ENCODE peak calls at places on chromosome 19, in nine cellular contexts. One of them, this sample, is unnamed.

GRCh38 chr19:30476997-30477396 is 104.8 kb downstream of the ZNF536 start:
- DNase-seq in aorta: no peak
- DNase-seq in Caco-2: no peak
- DNase-seq in ovary: no peak
- DNase-seq in kidney epithelial cell: no peak
- DNase-seq in GM23248: no peak
- DNase-seq in heart right ventricle: no peak
- DNase-seq in tibial nerve: no peak
- DNase-seq in mucosa of descending colon: no peak
- DNase-seq in this sample: no peak

GRCh38 chr19:58536852-58537798 is 6.7 kb upstream of the TRIM28 start:
- DNase-seq in aorta: no peak
- DNase-seq in Caco-2: no peak
- DNase-seq in ovary: no peak
- DNase-seq in kidney epithelial cell: no peak
- DNase-seq in GM23248: no peak
- DNase-seq in heart right ventricle: no peak
- DNase-seq in tibial nerve: no peak
- DNase-seq in mucosa of descending colon: no peak
- DNase-seq in this sample: no peak

GRCh38 chr19:41198559-41198958 is 5.5 kb downstream of the CYP2S1 start:
- DNase-seq in aorta: no peak
- DNase-seq in Caco-2: no peak
- DNase-seq in ovary: no peak
- DNase-seq in kidney epithelial cell: no peak
- DNase-seq in GM23248: no peak
- DNase-seq in heart right ventricle: no peak
- DNase-seq in tibial nerve: no peak
- DNase-seq in mucosa of descending colon: no peak
- DNase-seq in this sample: no peak

GRCh38 chr19:13044160-13044853 is 49.0 kb downstream of the NFIX start:
- DNase-seq in aorta: no peak
- DNase-seq in Caco-2: no peak
- DNase-seq in ovary: no peak
- DNase-seq in kidney epithelial cell: no peak
- DNase-seq in GM23248: peak; percentile 83
- DNase-seq in heart right ventricle: no peak
- DNase-seq in tibial nerve: no peak
- DNase-seq in mucosa of descending colon: no peak
- DNase-seq in this sample: peak; percentile 69

GRCh38 chr19:13408889-13409518 is 97.3 kb downstream of the CACNA1A start:
- DNase-seq in aorta: no peak
- DNase-seq in Caco-2: no peak
- DNase-seq in ovary: no peak
- DNase-seq in kidney epithelial cell: no peak
- DNase-seq in GM23248: no peak
- DNase-seq in heart right ventricle: no peak
- DNase-seq in tibial nerve: no peak
- DNase-seq in mucosa of descending colon: no peak
- DNase-seq in this sample: no peak

GRCh38 chr19:29516358-29516725 is 9.5 kb upstream of the VSTM2B start:
- DNase-seq in aorta: peak; percentile 37
- DNase-seq in Caco-2: no peak
- DNase-seq in ovary: no peak
- DNase-seq in kidney epithelial cell: no peak
- DNase-seq in GM23248: no peak
- DNase-seq in heart right ventricle: no peak
- DNase-seq in tibial nerve: no peak
- DNase-seq in mucosa of descending colon: no peak
- DNase-seq in this sample: no peak

GRCh38 chr19:18460900-18461299 is 23.0 kb upstream of the ISYNA1 start:
- DNase-seq in aorta: no peak
- DNase-seq in Caco-2: no peak
- DNase-seq in ovary: no peak
- DNase-seq in kidney epithelial cell: no peak
- DNase-seq in GM23248: no peak
- DNase-seq in heart right ventricle: no peak
- DNase-seq in tibial nerve: no peak
- DNase-seq in mucosa of descending colon: no peak
- DNase-seq in this sample: peak; percentile 54

GRCh38 chr19:12318782-12319413 is 14.5 kb downstream of the ZNF563 start:
- DNase-seq in aorta: no peak
- DNase-seq in Caco-2: no peak
- DNase-seq in ovary: no peak
- DNase-seq in kidney epithelial cell: no peak
- DNase-seq in GM23248: no peak
- DNase-seq in heart right ventricle: no peak
- DNase-seq in tibial nerve: no peak
- DNase-seq in mucosa of descending colon: no peak
- DNase-seq in this sample: no peak

GRCh38 chr19:4578552-4579248 is 19.2 kb upstream of the SEMA6B start:
- DNase-seq in aorta: no peak
- DNase-seq in Caco-2: no peak
- DNase-seq in ovary: no peak
- DNase-seq in kidney epithelial cell: no peak
- DNase-seq in GM23248: no peak
- DNase-seq in heart right ventricle: no peak
- DNase-seq in tibial nerve: no peak
- DNase-seq in mucosa of descending colon: no peak
- DNase-seq in this sample: no peak

GRCh38 chr19:20103091-20103501 is 25.3 kb downstream of the ZNF90 start:
- DNase-seq in aorta: no peak
- DNase-seq in Caco-2: peak; percentile 3
- DNase-seq in ovary: no peak
- DNase-seq in kidney epithelial cell: no peak
- DNase-seq in GM23248: no peak
- DNase-seq in heart right ventricle: no peak
- DNase-seq in tibial nerve: no peak
- DNase-seq in mucosa of descending colon: no peak
- DNase-seq in this sample: no peak

GRCh38 chr19:20102097-20102496 is 24.3 kb downstream of the ZNF90 start:
- DNase-seq in aorta: no peak
- DNase-seq in Caco-2: no peak
- DNase-seq in ovary: no peak
- DNase-seq in kidney epithelial cell: no peak
- DNase-seq in GM23248: no peak
- DNase-seq in heart right ventricle: no peak
- DNase-seq in tibial nerve: no peak
- DNase-seq in mucosa of descending colon: no peak
- DNase-seq in this sample: no peak

DNA sequence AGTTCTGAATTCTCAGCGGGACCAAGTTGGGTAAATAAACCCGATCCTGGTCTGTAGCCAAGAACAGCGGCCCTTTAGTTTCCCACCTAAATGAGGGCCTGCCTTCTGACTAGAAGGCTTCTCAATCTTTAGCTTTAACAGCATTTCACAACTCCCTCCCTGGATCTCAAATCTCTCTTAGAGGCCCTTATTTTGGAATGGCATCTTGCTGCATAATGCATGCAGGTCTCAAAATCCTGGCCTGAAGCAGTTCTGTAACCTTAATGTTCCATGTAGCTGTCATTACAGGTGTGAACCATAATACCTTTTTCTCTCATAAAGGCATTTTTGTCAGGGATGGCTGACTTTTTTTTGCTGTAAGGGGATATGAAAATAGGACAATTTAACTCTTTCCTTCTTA is 29.5 kb downstream of the ZNF90 start:
- DNase-seq in aorta: no peak
- DNase-seq in Caco-2: no peak
- DNase-seq in ovary: no peak
- DNase-seq in kidney epithelial cell: no peak
- DNase-seq in GM23248: no peak
- DNase-seq in heart right ventricle: no peak
- DNase-seq in tibial nerve: no peak
- DNase-seq in mucosa of descending colon: no peak
- DNase-seq in this sample: no peak
- H3K36me3 ChIP-seq in aorta: no peaks in the 10 kb centered on the region
- H3K36me3 ChIP-seq in Caco-2: no peaks in the 10 kb centered on the region
- H3K36me3 ChIP-seq in ovary: no peaks in the 10 kb centered on the region
- H3K36me3 ChIP-seq in kidney epithelial cell: no peaks in the 10 kb centered on the region
- H3K36me3 ChIP-seq in GM23248: peaks cover 3% of the 10 kb centered on the region
- H3K36me3 ChIP-seq in heart right ventricle: no peaks in the 10 kb centered on the region
- H3K36me3 ChIP-seq in tibial nerve: no peaks in the 10 kb centered on the region
- H3K36me3 ChIP-seq in mucosa of descending colon: no peaks in the 10 kb centered on the region
- H3K36me3 ChIP-seq in this sample: peaks cover 3% of the 10 kb centered on the region

GRCh38 chr19:10110972-10111317 is 548 bp upstream of the P2RY11 start:
- DNase-seq in aorta: no peak
- DNase-seq in Caco-2: no peak
- DNase-seq in ovary: no peak
- DNase-seq in kidney epithelial cell: no peak
- DNase-seq in GM23248: no peak
- DNase-seq in heart right ventricle: no peak
- DNase-seq in tibial nerve: no peak
- DNase-seq in mucosa of descending colon: no peak
- DNase-seq in this sample: no peak
- H3K36me3 ChIP-seq in aorta: no peaks in the 10 kb centered on the region
- H3K36me3 ChIP-seq in Caco-2: peaks cover 2% of the 10 kb centered on the region
- H3K36me3 ChIP-seq in ovary: no peaks in the 10 kb centered on the region
- H3K36me3 ChIP-seq in kidney epithelial cell: peaks cover 4% of the 10 kb centered on the region
- H3K36me3 ChIP-seq in GM23248: peaks cover 25% of the 10 kb centered on the region
- H3K36me3 ChIP-seq in heart right ventricle: peaks cover 44% of the 10 kb centered on the region
- H3K36me3 ChIP-seq in tibial nerve: peaks cover 44% of the 10 kb centered on the region
- H3K36me3 ChIP-seq in mucosa of descending colon: peaks cover 14% of the 10 kb centered on the region
- H3K36me3 ChIP-seq in this sample: peaks cover 81% of the 10 kb centered on the region

GRCh38 chr19:1985588-1986356 is 29.7 kb downstream of the BTBD2 start:
- DNase-seq in aorta: no peak
- DNase-seq in Caco-2: no peak
- DNase-seq in ovary: peak; percentile 31
- DNase-seq in kidney epithelial cell: no peak
- DNase-seq in GM23248: no peak
- DNase-seq in heart right ventricle: no peak
- DNase-seq in tibial nerve: no peak
- DNase-seq in mucosa of descending colon: no peak
- DNase-seq in this sample: no peak
- H3K36me3 ChIP-seq in aorta: no peaks in the 10 kb centered on the region
- H3K36me3 ChIP-seq in Caco-2: no peaks in the 10 kb centered on the region
- H3K36me3 ChIP-seq in ovary: peaks cover 2% of the 10 kb centered on the region
- H3K36me3 ChIP-seq in kidney epithelial cell: peaks cover 4% of the 10 kb centered on the region
- H3K36me3 ChIP-seq in GM23248: peaks cover 4% of the 10 kb centered on the region
- H3K36me3 ChIP-seq in heart right ventricle: peaks cover 50% of the 10 kb centered on the region
- H3K36me3 ChIP-seq in tibial nerve: peaks cover 36% of the 10 kb centered on the region
- H3K36me3 ChIP-seq in mucosa of descending colon: peaks cover 19% of the 10 kb centered on the region
- H3K36me3 ChIP-seq in this sample: no peaks in the 10 kb centered on the region

GRCh38 chr19:8107301-8107903 is 42.0 kb downstream of the FBN3 start:
- DNase-seq in aorta: no peak
- DNase-seq in Caco-2: no peak
- DNase-seq in ovary: no peak
- DNase-seq in kidney epithelial cell: no peak
- DNase-seq in GM23248: no peak
- DNase-seq in heart right ventricle: no peak
- DNase-seq in tibial nerve: no peak
- DNase-seq in mucosa of descending colon: no peak
- DNase-seq in this sample: no peak
- H3K36me3 ChIP-seq in aorta: no peaks in the 10 kb centered on the region
- H3K36me3 ChIP-seq in Caco-2: no peaks in the 10 kb centered on the region
- H3K36me3 ChIP-seq in ovary: no peaks in the 10 kb centered on the region
- H3K36me3 ChIP-seq in kidney epithelial cell: no peaks in the 10 kb centered on the region
- H3K36me3 ChIP-seq in GM23248: no peaks in the 10 kb centered on the region
- H3K36me3 ChIP-seq in heart right ventricle: no peaks in the 10 kb centered on the region
- H3K36me3 ChIP-seq in tibial nerve: no peaks in the 10 kb centered on the region
- H3K36me3 ChIP-seq in mucosa of descending colon: no peaks in the 10 kb centered on the region
- H3K36me3 ChIP-seq in this sample: no peaks in the 10 kb centered on the region

DNA sequence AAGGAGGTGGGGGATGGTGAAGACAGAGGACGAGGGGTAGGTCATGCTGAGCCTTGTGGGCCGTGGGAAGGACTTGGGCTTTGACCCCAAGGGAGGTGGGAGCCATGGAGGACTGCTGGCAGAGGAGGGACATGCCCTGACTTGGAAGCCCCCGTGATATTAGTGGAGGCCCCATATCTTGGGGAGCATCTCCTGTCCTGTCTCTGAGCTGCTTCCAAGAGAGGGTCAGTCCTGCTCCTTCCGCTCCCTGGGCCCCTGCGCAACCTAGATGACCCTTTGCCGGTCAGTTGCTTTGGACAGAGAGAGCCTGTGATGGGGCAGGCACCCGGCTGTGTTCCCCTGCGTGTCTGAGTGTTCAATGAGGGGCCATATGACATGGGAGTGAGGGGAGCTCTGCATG is 5.2 kb downstream of the TLE6 start:
- DNase-seq in aorta: no peak
- DNase-seq in Caco-2: no peak
- DNase-seq in ovary: no peak
- DNase-seq in kidney epithelial cell: no peak
- DNase-seq in GM23248: no peak
- DNase-seq in heart right ventricle: no peak
- DNase-seq in tibial nerve: no peak
- DNase-seq in mucosa of descending colon: no peak
- DNase-seq in this sample: no peak
- H3K36me3 ChIP-seq in aorta: no peaks in the 10 kb centered on the region
- H3K36me3 ChIP-seq in Caco-2: no peaks in the 10 kb centered on the region
- H3K36me3 ChIP-seq in ovary: no peaks in the 10 kb centered on the region
- H3K36me3 ChIP-seq in kidney epithelial cell: no peaks in the 10 kb centered on the region
- H3K36me3 ChIP-seq in GM23248: no peaks in the 10 kb centered on the region
- H3K36me3 ChIP-seq in heart right ventricle: no peaks in the 10 kb centered on the region
- H3K36me3 ChIP-seq in tibial nerve: no peaks in the 10 kb centered on the region
- H3K36me3 ChIP-seq in mucosa of descending colon: no peaks in the 10 kb centered on the region
- H3K36me3 ChIP-seq in this sample: no peaks in the 10 kb centered on the region

GRCh38 chr19:11192957-11193939 is 4.1 kb downstream of the KANK2 start:
- DNase-seq in aorta: no peak
- DNase-seq in Caco-2: no peak
- DNase-seq in ovary: peak; percentile 44
- DNase-seq in kidney epithelial cell: no peak
- DNase-seq in GM23248: no peak
- DNase-seq in heart right ventricle: no peak
- DNase-seq in tibial nerve: no peak
- DNase-seq in mucosa of descending colon: no peak
- DNase-seq in this sample: no peak

GRCh38 chr19:11194173-11194572 is 3.2 kb downstream of the KANK2 start:
- DNase-seq in aorta: no peak
- DNase-seq in Caco-2: no peak
- DNase-seq in ovary: no peak
- DNase-seq in kidney epithelial cell: no peak
- DNase-seq in GM23248: no peak
- DNase-seq in heart right ventricle: no peak
- DNase-seq in tibial nerve: no peak
- DNase-seq in mucosa of descending colon: no peak
- DNase-seq in this sample: no peak

GRCh38 chr19:11191934-11192333 is 5.4 kb downstream of the KANK2 start:
- DNase-seq in aorta: no peak
- DNase-seq in Caco-2: no peak
- DNase-seq in ovary: no peak
- DNase-seq in kidney epithelial cell: no peak
- DNase-seq in GM23248: no peak
- DNase-seq in heart right ventricle: no peak
- DNase-seq in tibial nerve: no peak
- DNase-seq in mucosa of descending colon: no peak
- DNase-seq in this sample: no peak

GRCh38 chr19:11190501-11190900 is 6.8 kb downstream of the KANK2 start:
- DNase-seq in aorta: no peak
- DNase-seq in Caco-2: no peak
- DNase-seq in ovary: no peak
- DNase-seq in kidney epithelial cell: no peak
- DNase-seq in GM23248: no peak
- DNase-seq in heart right ventricle: no peak
- DNase-seq in tibial nerve: no peak
- DNase-seq in mucosa of descending colon: no peak
- DNase-seq in this sample: no peak

GRCh38 chr19:11191273-11191755 is 6.0 kb downstream of the KANK2 start:
- DNase-seq in aorta: peak; percentile 87
- DNase-seq in Caco-2: peak; percentile 23
- DNase-seq in ovary: peak; percentile 57
- DNase-seq in kidney epithelial cell: no peak
- DNase-seq in GM23248: peak; percentile 74
- DNase-seq in heart right ventricle: peak; percentile 72
- DNase-seq in tibial nerve: peak; percentile 57
- DNase-seq in mucosa of descending colon: peak; percentile 36
- DNase-seq in this sample: peak; percentile 63
- H3K36me3 ChIP-seq in aorta: no peaks in the 10 kb centered on the region
- H3K36me3 ChIP-seq in Caco-2: no peaks in the 10 kb centered on the region
- H3K36me3 ChIP-seq in ovary: no peaks in the 10 kb centered on the region
- H3K36me3 ChIP-seq in kidney epithelial cell: no peaks in the 10 kb centered on the region
- H3K36me3 ChIP-seq in GM23248: peaks cover 23% of the 10 kb centered on the region
- H3K36me3 ChIP-seq in heart right ventricle: peaks cover 46% of the 10 kb centered on the region
- H3K36me3 ChIP-seq in tibial nerve: peaks cover 16% of the 10 kb centered on the region
- H3K36me3 ChIP-seq in mucosa of descending colon: no peaks in the 10 kb centered on the region
- H3K36me3 ChIP-seq in this sample: peaks cover 68% of the 10 kb centered on the region